ENCODE peak calls at places on chromosomes 16 and 17, in eight cellular contexts. Z is tibial nerve; J is mesendoderm; W is A673; H is AG04450; Y is CD8-positive, alpha-beta T cell; P is uterus; Q is stomach. V is an unnamed sample.

GRCh38 chr16:72261127-72261526 is 89.2 kb upstream of the PMFBP1 start:
- DNase-seq in Z (no peak), J (no peak), W (no peak), H (no peak), Y (no peak), P (no peak), Q (no peak), V (no peak)

GRCh38 chr17:80781851-80782277 is 209.8 kb upstream of the CHMP6 start:
- DNase-seq in Z (no peak), J (no peak), W (no peak), H (no peak), Y (no peak), P (no peak), Q (no peak), V (no peak)

GRCh38 chr16:82700541-82701240 is 73.9 kb downstream of the CDH13 start:
- DNase-seq in Z (no peak), J (no peak), W (peak; percentile 49), H (no peak), Y (no peak), P (no peak), Q (no peak), V (no peak)

GRCh38 chr16:81277681-81278080 is 37.1 kb upstream of the GAN start:
- DNase-seq in Z (no peak), J (no peak), W (no peak), H (no peak), Y (no peak), P (no peak), Q (peak; percentile 82), V (no peak)

GRCh38 chr16:24850289-24850931 is 4.6 kb downstream of the SLC5A11 start:
- DNase-seq in Z (no peak), J (no peak), W (no peak), H (no peak), Y (no peak), P (no peak), Q (no peak), V (no peak)

GRCh38 chr17:29807520-29808361 is 122.3 kb downstream of the SSH2 start:
- DNase-seq in Z (peak; percentile 51), J (peak; percentile 61), W (peak; percentile 81), H (peak; percentile 42), Y (peak; percentile 77), P (peak; percentile 52), Q (peak; percentile 65), V (peak; percentile 23)

GRCh38 chr16:15690296-15690695 is 40.3 kb downstream of the NDE1 start:
- DNase-seq in Z (no peak), J (no peak), W (no peak), H (no peak), Y (no peak), P (no peak), Q (no peak), V (no peak)

GRCh38 chr16:87922250-87922871 is 14.0 kb downstream of the CA5A start:
- DNase-seq in Z (no peak), J (no peak), W (no peak), H (no peak), Y (no peak), P (no peak), Q (peak; percentile 70), V (peak; percentile 64)

GRCh38 chr16:74297296-74297665 is 667 bp downstream of the PSMD7 start:
- DNase-seq in Z (no peak), J (peak; percentile 35), W (peak; percentile 46), H (no peak), Y (peak; percentile 17), P (no peak), Q (no peak), V (no peak)

GRCh38 chr17:37180371-37180770 is 195.4 kb upstream of the C17orf78 start:
- DNase-seq in Z (no peak), J (no peak), W (no peak), H (no peak), Y (no peak), P (no peak), Q (no peak), V (no peak)

GRCh38 chr17:68820825-68821481 is 134.2 kb downstream of the ABCA8 start:
- DNase-seq in Z (no peak), J (peak; percentile 52), W (no peak), H (no peak), Y (no peak), P (no peak), Q (no peak), V (no peak)

GRCh38 chr17:82882715-82883446 is 43.1 kb upstream of the ZNF750 start:
- DNase-seq in Z (no peak), J (no peak), W (no peak), H (no peak), Y (peak; percentile 84), P (no peak), Q (peak; percentile 90), V (no peak)

GRCh38 chr17:69654981-69655581 is 240.6 kb downstream of the MAP2K6 start:
- DNase-seq in Z (no peak), J (peak; percentile 18), W (no peak), H (peak; percentile 83), Y (no peak), P (no peak), Q (no peak), V (no peak)

GRCh38 chr17:38554430-38555350 is 51.1 kb downstream of the SRCIN1 start:
- DNase-seq in Z (no peak), J (no peak), W (no peak), H (no peak), Y (no peak), P (no peak), Q (no peak), V (no peak)

GRCh38 chr17:7997186-7997585 is 5.2 kb upstream of the GUCY2D start:
- DNase-seq in Z (no peak), J (peak; percentile 67), W (peak; percentile 56), H (no peak), Y (no peak), P (no peak), Q (peak; percentile 73), V (peak; percentile 33)

GRCh38 chr16:4625617-4626159 is 1.1 kb downstream of the MGRN1 start:
- DNase-seq in Z (no peak), J (no peak), W (peak; percentile 30), H (no peak), Y (no peak), P (no peak), Q (no peak), V (no peak)

GRCh38 chr17:72135546-72136325 is 14.9 kb downstream of the SOX9 start:
- DNase-seq in Z (no peak), J (no peak), W (no peak), H (no peak), Y (no peak), P (no peak), Q (no peak), V (no peak)

GRCh38 chr17:73131993-73132595 is 32.7 kb upstream of the SSTR2 start:
- DNase-seq in Z (no peak), J (no peak), W (peak; percentile 73), H (no peak), Y (no peak), P (no peak), Q (no peak), V (no peak)

GRCh38 chr16:69406780-69407331 is 17.6 kb upstream of the CYB5B start:
- DNase-seq in Z (no peak), J (peak; percentile 81), W (peak; percentile 42), H (no peak), Y (no peak), P (no peak), Q (no peak), V (no peak)

GRCh38 chr17:36755586-36755985 is 154.2 kb downstream of the MRM1 start:
- DNase-seq in Z (no peak), J (peak; percentile 77), W (peak; percentile 6), H (no peak), Y (peak; percentile 25), P (no peak), Q (no peak), V (no peak)

GRCh38 chr16:79767597-79768280 is 167.2 kb upstream of the MAF start:
- DNase-seq in Z (no peak), J (peak; percentile 29), W (no peak), H (no peak), Y (no peak), P (peak; percentile 29), Q (peak; percentile 40), V (no peak)
- H3K4me3 ChIP-seq in Z (peak overlapping the region; percentile 38), J (no peak overlapping the region), W (no peak overlapping the region), H (peak overlapping the region; percentile 23), Y (no peak overlapping the region), P (peak overlapping the region; percentile 24), Q (peak overlapping the region; percentile 36), V (peak overlapping the region; percentile 55)

DNA sequence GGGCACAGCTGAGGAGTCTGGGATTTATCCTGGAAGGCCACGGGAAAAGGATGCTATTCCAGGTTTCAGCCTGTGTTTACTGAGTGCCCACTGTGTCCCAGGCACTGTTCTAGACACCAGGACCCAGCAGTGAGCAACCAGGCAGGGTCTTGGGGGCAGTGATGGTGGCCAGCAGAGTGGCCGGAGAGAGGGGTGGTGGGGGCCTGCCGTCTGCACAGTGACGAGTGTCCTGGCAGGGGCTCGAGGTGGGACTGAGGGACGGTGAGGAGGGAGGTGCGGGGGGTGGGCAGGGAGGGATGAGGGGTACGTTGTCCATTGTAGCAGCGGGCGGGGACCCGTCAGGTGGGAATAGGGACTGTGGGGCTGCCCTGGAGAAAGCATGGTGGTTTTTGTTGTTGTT is 66.3 kb upstream of the CIBAR2 start:
- DNase-seq in Z (no peak), J (no peak), W (no peak), H (no peak), Y (no peak), P (no peak), Q (no peak), V (no peak)
- H3K27ac ChIP-seq in Z (no peak overlapping the region), J (no peak overlapping the region), W (no peak overlapping the region), H (no peak overlapping the region), Y (no peak overlapping the region), P (no peak overlapping the region), Q (no peak overlapping the region), V (no peak overlapping the region)

GRCh38 chr16:90019201-90019542 is at the start of gene DBNDD1:
- DNase-seq in Z (no peak), J (no peak), W (no peak), H (no peak), Y (no peak), P (no peak), Q (peak; percentile 56), V (no peak)
- H3K4me3 ChIP-seq in Z (peak within 1 kb of the TSS; percentile 57), J (peak within 1 kb of the TSS; percentile 55), W (peak within 1 kb of the TSS; percentile 86), H (peak within 1 kb of the TSS; percentile 64), Y (peak within 1 kb of the TSS; percentile 39), P (peak within 1 kb of the TSS; percentile 55), Q (peak within 1 kb of the TSS; percentile 78), V (peak within 1 kb of the TSS; percentile 78)

GRCh38 chr17:14745122-14745521 is 444.2 kb downstream of the HS3ST3B1 start:
- DNase-seq in Z (no peak), J (no peak), W (no peak), H (no peak), Y (no peak), P (no peak), Q (no peak), V (no peak)

GRCh38 chr17:14747576-14747940 is 446.7 kb downstream of the HS3ST3B1 start:
- DNase-seq in Z (no peak), J (no peak), W (no peak), H (no peak), Y (no peak), P (no peak), Q (no peak), V (no peak)

GRCh38 chr17:14745541-14745940 is 444.7 kb downstream of the HS3ST3B1 start:
- DNase-seq in Z (no peak), J (no peak), W (no peak), H (no peak), Y (no peak), P (no peak), Q (no peak), V (no peak)

GRCh38 chr17:14748036-14748715 is 447.3 kb downstream of the HS3ST3B1 start:
- DNase-seq in Z (no peak), J (no peak), W (no peak), H (no peak), Y (no peak), P (no peak), Q (no peak), V (no peak)

GRCh38 chr17:14746784-14747575 is 446.1 kb downstream of the HS3ST3B1 start:
- DNase-seq in Z (no peak), J (no peak), W (no peak), H (no peak), Y (no peak), P (no peak), Q (no peak), V (no peak)
- H3K27ac ChIP-seq in Z (no peak overlapping the region), J (no peak overlapping the region), W (no peak overlapping the region), H (no peak overlapping the region), Y (no peak overlapping the region), P (no peak overlapping the region), Q (no peak overlapping the region), V (no peak overlapping the region)